ENCODE peak calls at places on chromosomes 1 and 21, in four cellular contexts. One of them, this sample, is unnamed.

GRCh38 chr1:22884806-22885559 is 87.7 kb downstream of the LACTBL1 start:
- DNase-seq in cardiac muscle cell: no peak
- DNase-seq in NCI-H2081: no peak
- DNase-seq in IMR-90: no peak
- DNase-seq in this sample: no peak

GRCh38 chr1:175073054-175073453 is 5.4 kb downstream of the TNN start:
- DNase-seq in NCI-H2081: no peak
- DNase-seq in IMR-90: no peak
- DNase-seq in cardiac muscle cell: peak; percentile 28
- DNase-seq in this sample: no peak

GRCh38 chr21:35559881-35560280 is 500.4 kb downstream of the SETD4 start:
- DNase-seq in NCI-H2081: no peak
- DNase-seq in cardiac muscle cell: peak; percentile 45
- DNase-seq in IMR-90: peak; percentile 61
- DNase-seq in this sample: no peak

GRCh38 chr21:45420623-45421041 is 15.7 kb downstream of the COL18A1 start:
- DNase-seq in NCI-H2081: no peak
- DNase-seq in cardiac muscle cell: no peak
- DNase-seq in IMR-90: no peak
- DNase-seq in this sample: no peak

GRCh38 chr1:118826669-118827068 is 161.5 kb downstream of the TBX15 start:
- DNase-seq in IMR-90: no peak
- DNase-seq in NCI-H2081: no peak
- DNase-seq in cardiac muscle cell: no peak
- DNase-seq in this sample: no peak

GRCh38 chr1:46691997-46692790 is 20.5 kb downstream of the TEX38 start:
- DNase-seq in NCI-H2081: no peak
- DNase-seq in cardiac muscle cell: peak; percentile 48
- DNase-seq in IMR-90: peak; percentile 38
- DNase-seq in this sample: no peak

GRCh38 chr1:233919786-233920185 is 15.3 kb downstream of the SLC35F3 start:
- DNase-seq in cardiac muscle cell: no peak
- DNase-seq in NCI-H2081: no peak
- DNase-seq in IMR-90: no peak
- DNase-seq in this sample: no peak

GRCh38 chr1:246470588-246470987 is 36.5 kb downstream of the SMYD3 start:
- DNase-seq in IMR-90: no peak
- DNase-seq in cardiac muscle cell: no peak
- DNase-seq in NCI-H2081: no peak
- DNase-seq in this sample: no peak

GRCh38 chr1:188706742-188707141 is 1770.9 kb downstream of the BRINP3 start:
- DNase-seq in NCI-H2081: no peak
- DNase-seq in cardiac muscle cell: peak; percentile 32
- DNase-seq in IMR-90: peak; percentile 89
- DNase-seq in this sample: no peak

GRCh38 chr1:69073176-69073575 is 494.5 kb upstream of the LRRC7 start:
- DNase-seq in IMR-90: no peak
- DNase-seq in NCI-H2081: no peak
- DNase-seq in cardiac muscle cell: no peak
- DNase-seq in this sample: no peak

GRCh38 chr1:32693455-32694174 is 9.0 kb downstream of the SYNC start:
- DNase-seq in cardiac muscle cell: no peak
- DNase-seq in IMR-90: no peak
- DNase-seq in NCI-H2081: no peak
- DNase-seq in this sample: no peak

GRCh38 chr1:238944028-238944427 is 442.3 kb upstream of the CHRM3 start:
- DNase-seq in IMR-90: no peak
- DNase-seq in cardiac muscle cell: no peak
- DNase-seq in NCI-H2081: no peak
- DNase-seq in this sample: no peak